ENCODE peak calls at places on chromosomes 5 and 9, in six cellular contexts. One of them, this sample, is unnamed.

GRCh38 chr5:89372176-89372575 is 489.2 kb upstream of the MEF2C start:
- DNase-seq in cardiac fibroblast: peak; percentile 64
- DNase-seq in neural crest cell: no peak
- DNase-seq in activated CD8-positive, alpha-beta T cell treated with anti-CD3 and anti-CD28 coated beads for 36 hours: no peak
- DNase-seq in left ventricle myocardium inferior: no peak
- DNase-seq in AG09319: no peak
- DNase-seq in this sample: no peak

GRCh38 chr9:26502311-26502710 is 390.3 kb downstream of the CAAP1 start:
- DNase-seq in left ventricle myocardium inferior: no peak
- DNase-seq in activated CD8-positive, alpha-beta T cell treated with anti-CD3 and anti-CD28 coated beads for 36 hours: no peak
- DNase-seq in neural crest cell: no peak
- DNase-seq in cardiac fibroblast: no peak
- DNase-seq in AG09319: no peak
- DNase-seq in this sample: no peak

GRCh38 chr5:115686692-115687054 is 60.8 kb upstream of the TMED7 start:
- DNase-seq in neural crest cell: no peak
- DNase-seq in activated CD8-positive, alpha-beta T cell treated with anti-CD3 and anti-CD28 coated beads for 36 hours: no peak
- DNase-seq in left ventricle myocardium inferior: no peak
- DNase-seq in cardiac fibroblast: peak; percentile 28
- DNase-seq in AG09319: no peak
- DNase-seq in this sample: no peak

GRCh38 chr5:1439388-1440097 is 5.7 kb downstream of the SLC6A3 start:
- DNase-seq in neural crest cell: no peak
- DNase-seq in activated CD8-positive, alpha-beta T cell treated with anti-CD3 and anti-CD28 coated beads for 36 hours: no peak
- DNase-seq in cardiac fibroblast: no peak
- DNase-seq in AG09319: no peak
- DNase-seq in left ventricle myocardium inferior: no peak
- DNase-seq in this sample: no peak

GRCh38 chr9:126126012-126126411 is 200.6 kb upstream of the MVB12B start:
- DNase-seq in left ventricle myocardium inferior: no peak
- DNase-seq in activated CD8-positive, alpha-beta T cell treated with anti-CD3 and anti-CD28 coated beads for 36 hours: no peak
- DNase-seq in AG09319: no peak
- DNase-seq in neural crest cell: no peak
- DNase-seq in cardiac fibroblast: no peak
- DNase-seq in this sample: peak; percentile 58

GRCh38 chr9:84670106-84670800 is 724 bp downstream of the NTRK2 start:
- DNase-seq in activated CD8-positive, alpha-beta T cell treated with anti-CD3 and anti-CD28 coated beads for 36 hours: no peak
- DNase-seq in neural crest cell: peak; percentile 25
- DNase-seq in cardiac fibroblast: no peak
- DNase-seq in AG09319: no peak
- DNase-seq in left ventricle myocardium inferior: peak; percentile 30
- DNase-seq in this sample: peak; percentile 46

GRCh38 chr5:56910123-56910951 is 941 bp downstream of the SETD9 start:
- DNase-seq in AG09319: no peak
- DNase-seq in cardiac fibroblast: no peak
- DNase-seq in activated CD8-positive, alpha-beta T cell treated with anti-CD3 and anti-CD28 coated beads for 36 hours: peak; percentile 61
- DNase-seq in left ventricle myocardium inferior: peak; percentile 53
- DNase-seq in neural crest cell: no peak
- DNase-seq in this sample: peak; percentile 43

GRCh38 chr5:150461231-150461630 is 11.7 kb upstream of the RPS14 start:
- DNase-seq in left ventricle myocardium inferior: no peak
- DNase-seq in AG09319: no peak
- DNase-seq in cardiac fibroblast: no peak
- DNase-seq in neural crest cell: no peak
- DNase-seq in activated CD8-positive, alpha-beta T cell treated with anti-CD3 and anti-CD28 coated beads for 36 hours: peak; percentile 42
- DNase-seq in this sample: peak; percentile 31

GRCh38 chr9:121640486-121641227 is 10.8 kb upstream of the DAB2IP start:
- DNase-seq in cardiac fibroblast: no peak
- DNase-seq in neural crest cell: no peak
- DNase-seq in activated CD8-positive, alpha-beta T cell treated with anti-CD3 and anti-CD28 coated beads for 36 hours: no peak
- DNase-seq in left ventricle myocardium inferior: no peak
- DNase-seq in AG09319: no peak
- DNase-seq in this sample: no peak

GRCh38 chr5:10454591-10455272 is 13.1 kb downstream of the ROPN1L start:
- DNase-seq in left ventricle myocardium inferior: no peak
- DNase-seq in activated CD8-positive, alpha-beta T cell treated with anti-CD3 and anti-CD28 coated beads for 36 hours: no peak
- DNase-seq in cardiac fibroblast: peak; percentile 76
- DNase-seq in AG09319: no peak
- DNase-seq in neural crest cell: no peak
- DNase-seq in this sample: no peak

GRCh38 chr5:148815578-148815977 is 10.8 kb upstream of the ADRB2 start:
- DNase-seq in AG09319: no peak
- DNase-seq in left ventricle myocardium inferior: no peak
- DNase-seq in cardiac fibroblast: no peak
- DNase-seq in activated CD8-positive, alpha-beta T cell treated with anti-CD3 and anti-CD28 coated beads for 36 hours: no peak
- DNase-seq in neural crest cell: no peak
- DNase-seq in this sample: no peak

GRCh38 chr9:32783168-32783891 is at the start of gene TMEM215:
- DNase-seq in neural crest cell: peak; percentile 68
- DNase-seq in cardiac fibroblast: no peak
- DNase-seq in left ventricle myocardium inferior: no peak
- DNase-seq in activated CD8-positive, alpha-beta T cell treated with anti-CD3 and anti-CD28 coated beads for 36 hours: no peak
- DNase-seq in AG09319: no peak
- DNase-seq in this sample: peak; percentile 75

GRCh38 chr9:122347348-122348287 is 23.2 kb upstream of the PTGS1 start:
- DNase-seq in activated CD8-positive, alpha-beta T cell treated with anti-CD3 and anti-CD28 coated beads for 36 hours: peak; percentile 35
- DNase-seq in cardiac fibroblast: peak; percentile 48
- DNase-seq in left ventricle myocardium inferior: no peak
- DNase-seq in AG09319: no peak
- DNase-seq in neural crest cell: no peak
- DNase-seq in this sample: no peak

GRCh38 chr9:1198085-1198484 is 147.9 kb downstream of the DMRT2 start:
- DNase-seq in cardiac fibroblast: peak; percentile 57
- DNase-seq in left ventricle myocardium inferior: no peak
- DNase-seq in neural crest cell: no peak
- DNase-seq in AG09319: no peak
- DNase-seq in activated CD8-positive, alpha-beta T cell treated with anti-CD3 and anti-CD28 coated beads for 36 hours: no peak
- DNase-seq in this sample: no peak

GRCh38 chr5:146794326-146795029 is 84.1 kb downstream of the PPP2R2B start:
- DNase-seq in left ventricle myocardium inferior: no peak
- DNase-seq in AG09319: no peak
- DNase-seq in activated CD8-positive, alpha-beta T cell treated with anti-CD3 and anti-CD28 coated beads for 36 hours: no peak
- DNase-seq in cardiac fibroblast: no peak
- DNase-seq in neural crest cell: no peak
- DNase-seq in this sample: no peak

GRCh38 chr5:1017056-1017455 is 8.5 kb downstream of the NKD2 start:
- DNase-seq in activated CD8-positive, alpha-beta T cell treated with anti-CD3 and anti-CD28 coated beads for 36 hours: no peak
- DNase-seq in cardiac fibroblast: no peak
- DNase-seq in left ventricle myocardium inferior: peak; percentile 10
- DNase-seq in neural crest cell: no peak
- DNase-seq in AG09319: no peak
- DNase-seq in this sample: peak; percentile 8

GRCh38 chr5:9545959-9546851 is at the start of gene SEMA5A:
- DNase-seq in AG09319: no peak
- DNase-seq in activated CD8-positive, alpha-beta T cell treated with anti-CD3 and anti-CD28 coated beads for 36 hours: no peak
- DNase-seq in cardiac fibroblast: peak; percentile 68
- DNase-seq in neural crest cell: peak; percentile 58
- DNase-seq in left ventricle myocardium inferior: peak; percentile 78
- DNase-seq in this sample: peak; percentile 71

GRCh38 chr5:10590226-10591047 is 26.6 kb downstream of the ANKRD33B start:
- DNase-seq in AG09319: peak; percentile 20
- DNase-seq in left ventricle myocardium inferior: no peak
- DNase-seq in neural crest cell: peak; percentile 25
- DNase-seq in activated CD8-positive, alpha-beta T cell treated with anti-CD3 and anti-CD28 coated beads for 36 hours: no peak
- DNase-seq in cardiac fibroblast: peak; percentile 75
- DNase-seq in this sample: no peak

GRCh38 chr9:126986506-126986951 is 71.9 kb downstream of the RALGPS1 start:
- DNase-seq in left ventricle myocardium inferior: no peak
- DNase-seq in neural crest cell: no peak
- DNase-seq in activated CD8-positive, alpha-beta T cell treated with anti-CD3 and anti-CD28 coated beads for 36 hours: peak; percentile 66
- DNase-seq in AG09319: no peak
- DNase-seq in cardiac fibroblast: peak; percentile 26
- DNase-seq in this sample: no peak

GRCh38 chr9:114433086-114433485 is 45.3 kb upstream of the AKNA start:
- DNase-seq in AG09319: no peak
- DNase-seq in activated CD8-positive, alpha-beta T cell treated with anti-CD3 and anti-CD28 coated beads for 36 hours: no peak
- DNase-seq in neural crest cell: no peak
- DNase-seq in left ventricle myocardium inferior: no peak
- DNase-seq in cardiac fibroblast: no peak
- DNase-seq in this sample: no peak

GRCh38 chr9:14863402-14863801 is 46.8 kb downstream of the FREM1 start:
- DNase-seq in left ventricle myocardium inferior: no peak
- DNase-seq in cardiac fibroblast: no peak
- DNase-seq in AG09319: no peak
- DNase-seq in neural crest cell: no peak
- DNase-seq in activated CD8-positive, alpha-beta T cell treated with anti-CD3 and anti-CD28 coated beads for 36 hours: no peak
- DNase-seq in this sample: no peak

GRCh38 chr9:131411719-131412681 is 18.1 kb downstream of the PRRC2B start:
- DNase-seq in activated CD8-positive, alpha-beta T cell treated with anti-CD3 and anti-CD28 coated beads for 36 hours: no peak
- DNase-seq in left ventricle myocardium inferior: no peak
- DNase-seq in AG09319: no peak
- DNase-seq in neural crest cell: no peak
- DNase-seq in cardiac fibroblast: no peak
- DNase-seq in this sample: no peak

GRCh38 chr5:24909210-24909609 is 264.4 kb upstream of the CDH10 start:
- DNase-seq in left ventricle myocardium inferior: no peak
- DNase-seq in AG09319: no peak
- DNase-seq in neural crest cell: no peak
- DNase-seq in cardiac fibroblast: no peak
- DNase-seq in activated CD8-positive, alpha-beta T cell treated with anti-CD3 and anti-CD28 coated beads for 36 hours: no peak
- DNase-seq in this sample: no peak

GRCh38 chr5:124289641-124290201 is 456.7 kb downstream of the ZNF608 start:
- DNase-seq in AG09319: no peak
- DNase-seq in activated CD8-positive, alpha-beta T cell treated with anti-CD3 and anti-CD28 coated beads for 36 hours: no peak
- DNase-seq in left ventricle myocardium inferior: no peak
- DNase-seq in cardiac fibroblast: no peak
- DNase-seq in neural crest cell: no peak
- DNase-seq in this sample: no peak

GRCh38 chr9:123318961-123319421 is 37.0 kb upstream of the CRB2 start:
- DNase-seq in activated CD8-positive, alpha-beta T cell treated with anti-CD3 and anti-CD28 coated beads for 36 hours: no peak
- DNase-seq in left ventricle myocardium inferior: no peak
- DNase-seq in cardiac fibroblast: no peak
- DNase-seq in AG09319: no peak
- DNase-seq in neural crest cell: no peak
- DNase-seq in this sample: no peak

GRCh38 chr9:96392263-96392662 is 8.8 kb upstream of the SLC35D2 start:
- DNase-seq in left ventricle myocardium inferior: no peak
- DNase-seq in neural crest cell: no peak
- DNase-seq in activated CD8-positive, alpha-beta T cell treated with anti-CD3 and anti-CD28 coated beads for 36 hours: no peak
- DNase-seq in cardiac fibroblast: no peak
- DNase-seq in AG09319: no peak
- DNase-seq in this sample: no peak

GRCh38 chr9:130118841-130119520 is 53.2 kb upstream of the NCS1 start:
- DNase-seq in left ventricle myocardium inferior: no peak
- DNase-seq in neural crest cell: no peak
- DNase-seq in cardiac fibroblast: peak; percentile 19
- DNase-seq in AG09319: no peak
- DNase-seq in activated CD8-positive, alpha-beta T cell treated with anti-CD3 and anti-CD28 coated beads for 36 hours: no peak
- DNase-seq in this sample: peak; percentile 66

GRCh38 chr5:79702606-79703380 is 13.2 kb downstream of the CMYA5 start:
- DNase-seq in activated CD8-positive, alpha-beta T cell treated with anti-CD3 and anti-CD28 coated beads for 36 hours: peak; percentile 54
- DNase-seq in cardiac fibroblast: peak; percentile 46
- DNase-seq in neural crest cell: no peak
- DNase-seq in AG09319: no peak
- DNase-seq in left ventricle myocardium inferior: no peak
- DNase-seq in this sample: peak; percentile 59

GRCh38 chr9:105978822-105979221 is 284.5 kb downstream of the TMEM38B start:
- DNase-seq in left ventricle myocardium inferior: no peak
- DNase-seq in activated CD8-positive, alpha-beta T cell treated with anti-CD3 and anti-CD28 coated beads for 36 hours: no peak
- DNase-seq in cardiac fibroblast: no peak
- DNase-seq in AG09319: no peak
- DNase-seq in neural crest cell: no peak
- DNase-seq in this sample: no peak

GRCh38 chr5:6146264-6146663 is 232.1 kb downstream of the MED10 start:
- DNase-seq in AG09319: no peak
- DNase-seq in left ventricle myocardium inferior: no peak
- DNase-seq in cardiac fibroblast: no peak
- DNase-seq in neural crest cell: no peak
- DNase-seq in activated CD8-positive, alpha-beta T cell treated with anti-CD3 and anti-CD28 coated beads for 36 hours: no peak
- DNase-seq in this sample: no peak

GRCh38 chr9:23643656-23644258 is 182.3 kb downstream of the ELAVL2 start:
- DNase-seq in left ventricle myocardium inferior: no peak
- DNase-seq in neural crest cell: no peak
- DNase-seq in AG09319: no peak
- DNase-seq in cardiac fibroblast: no peak
- DNase-seq in activated CD8-positive, alpha-beta T cell treated with anti-CD3 and anti-CD28 coated beads for 36 hours: no peak
- DNase-seq in this sample: no peak
- TF ChIP-seq CTCF in left ventricle myocardium inferior: no peak
- TF ChIP-seq CTCF in neural crest cell: no peak
- TF ChIP-seq CTCF in AG09319: no peak
- TF ChIP-seq CTCF in cardiac fibroblast: no peak
- TF ChIP-seq CTCF in activated CD8-positive, alpha-beta T cell treated with anti-CD3 and anti-CD28 coated beads for 36 hours: no peak
- TF ChIP-seq CTCF in this sample: peak; percentile 19

DNA sequence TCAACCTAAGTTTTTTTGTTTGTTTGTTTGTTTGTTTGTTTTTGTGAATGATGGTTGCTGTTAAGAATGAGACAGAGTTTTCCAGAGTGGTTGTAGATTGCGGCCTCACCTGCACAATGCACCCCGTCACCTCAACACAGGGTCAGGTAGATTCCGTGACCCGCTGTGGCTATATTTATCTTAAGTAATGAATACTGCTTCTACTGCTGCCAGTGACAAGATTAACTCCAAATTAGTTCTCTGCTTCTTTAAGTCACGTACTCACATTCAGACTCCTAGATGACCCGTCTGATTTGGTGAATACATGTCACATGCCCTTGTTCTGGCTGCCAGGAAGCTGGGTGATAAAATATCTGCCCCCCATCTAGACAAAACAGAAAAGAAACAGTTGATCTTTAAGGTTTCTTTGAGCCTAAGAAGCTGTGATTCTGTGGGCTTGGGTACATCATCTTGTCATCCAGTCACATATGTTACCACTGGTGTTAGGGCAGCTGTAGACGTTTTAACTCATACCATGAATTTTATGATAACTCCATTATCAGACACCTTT is 52.9 kb downstream of the CFAP95 start:
- DNase-seq in left ventricle myocardium inferior: no peak
- DNase-seq in neural crest cell: no peak
- DNase-seq in activated CD8-positive, alpha-beta T cell treated with anti-CD3 and anti-CD28 coated beads for 36 hours: no peak
- DNase-seq in AG09319: no peak
- DNase-seq in cardiac fibroblast: no peak
- DNase-seq in this sample: no peak
- TF ChIP-seq CTCF in left ventricle myocardium inferior: no peak
- TF ChIP-seq CTCF in neural crest cell: no peak
- TF ChIP-seq CTCF in activated CD8-positive, alpha-beta T cell treated with anti-CD3 and anti-CD28 coated beads for 36 hours: no peak
- TF ChIP-seq CTCF in AG09319: no peak
- TF ChIP-seq CTCF in cardiac fibroblast: no peak
- TF ChIP-seq CTCF in this sample: no peak

DNA sequence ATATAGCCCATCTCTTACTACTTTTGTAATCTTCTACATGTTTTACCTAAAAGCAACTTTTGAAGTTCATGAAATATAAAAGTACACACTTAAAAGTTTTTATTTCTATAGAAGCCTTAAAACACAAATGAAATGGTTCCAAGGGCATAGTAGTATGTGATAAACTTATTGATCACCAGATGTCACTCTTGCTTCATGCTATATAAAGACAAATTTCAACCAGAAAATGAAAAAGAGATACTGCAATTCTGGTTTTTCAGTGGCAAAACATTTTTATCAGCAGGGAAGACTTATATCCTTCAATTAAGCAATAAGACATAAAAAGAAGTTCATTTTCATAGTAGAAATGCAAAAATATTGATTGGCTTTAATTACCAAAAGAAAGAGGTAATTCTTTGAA is 69.4 kb upstream of the FBXL17 start:
- DNase-seq in neural crest cell: no peak
- DNase-seq in left ventricle myocardium inferior: no peak
- DNase-seq in cardiac fibroblast: no peak
- DNase-seq in activated CD8-positive, alpha-beta T cell treated with anti-CD3 and anti-CD28 coated beads for 36 hours: no peak
- DNase-seq in AG09319: no peak
- DNase-seq in this sample: no peak
- TF ChIP-seq CTCF in neural crest cell: peak; percentile 48
- TF ChIP-seq CTCF in left ventricle myocardium inferior: no peak
- TF ChIP-seq CTCF in cardiac fibroblast: peak; percentile 1
- TF ChIP-seq CTCF in activated CD8-positive, alpha-beta T cell treated with anti-CD3 and anti-CD28 coated beads for 36 hours: no peak
- TF ChIP-seq CTCF in AG09319: no peak
- TF ChIP-seq CTCF in this sample: no peak

GRCh38 chr5:7827602-7828001 is 23.3 kb downstream of the CFAP90 start:
- DNase-seq in neural crest cell: no peak
- DNase-seq in activated CD8-positive, alpha-beta T cell treated with anti-CD3 and anti-CD28 coated beads for 36 hours: no peak
- DNase-seq in left ventricle myocardium inferior: no peak
- DNase-seq in cardiac fibroblast: no peak
- DNase-seq in AG09319: no peak
- DNase-seq in this sample: no peak
- TF ChIP-seq CTCF in neural crest cell: no peak
- TF ChIP-seq CTCF in activated CD8-positive, alpha-beta T cell treated with anti-CD3 and anti-CD28 coated beads for 36 hours: no peak
- TF ChIP-seq CTCF in left ventricle myocardium inferior: no peak
- TF ChIP-seq CTCF in cardiac fibroblast: no peak
- TF ChIP-seq CTCF in AG09319: peak; percentile 36
- TF ChIP-seq CTCF in this sample: no peak